ENCODE peak calls at places on chromosomes 3 and 15, in ten cellular contexts. One of them, this sample, is unnamed.

GRCh38 chr15:69762373-69763148 is 309.9 kb downstream of the RPLP1 start:
- DNase-seq in fibroblast of mammary gland: no peak
- DNase-seq in astrocyte: no peak
- DNase-seq in CD8-positive, alpha-beta T cell: no peak
- DNase-seq in BE2C: no peak
- DNase-seq in HepG2: peak; percentile 8
- DNase-seq in A549: no peak
- DNase-seq in endothelial cell: peak; percentile 13
- DNase-seq in mammary epithelial cell: no peak
- DNase-seq in cardiac fibroblast: peak; percentile 23
- DNase-seq in this sample: no peak

GRCh38 chr3:63370094-63370493 is 92.0 kb downstream of the SYNPR start:
- DNase-seq in fibroblast of mammary gland: no peak
- DNase-seq in astrocyte: no peak
- DNase-seq in CD8-positive, alpha-beta T cell: no peak
- DNase-seq in BE2C: no peak
- DNase-seq in HepG2: no peak
- DNase-seq in A549: no peak
- DNase-seq in endothelial cell: no peak
- DNase-seq in mammary epithelial cell: no peak
- DNase-seq in cardiac fibroblast: no peak
- DNase-seq in this sample: no peak

GRCh38 chr15:52709172-52709979 is 30.2 kb upstream of the ATOSA start:
- DNase-seq in fibroblast of mammary gland: no peak
- DNase-seq in astrocyte: no peak
- DNase-seq in CD8-positive, alpha-beta T cell: no peak
- DNase-seq in BE2C: peak; percentile 30
- DNase-seq in HepG2: peak; percentile 51
- DNase-seq in A549: no peak
- DNase-seq in endothelial cell: peak; percentile 12
- DNase-seq in mammary epithelial cell: no peak
- DNase-seq in cardiac fibroblast: no peak
- DNase-seq in this sample: no peak

GRCh38 chr3:138417559-138417982 is 16.8 kb upstream of the ESYT3 start:
- DNase-seq in fibroblast of mammary gland: peak; percentile 83
- DNase-seq in astrocyte: peak; percentile 53
- DNase-seq in CD8-positive, alpha-beta T cell: peak; percentile 50
- DNase-seq in BE2C: peak; percentile 80
- DNase-seq in HepG2: peak; percentile 82
- DNase-seq in A549: peak; percentile 79
- DNase-seq in endothelial cell: peak; percentile 82
- DNase-seq in mammary epithelial cell: peak; percentile 69
- DNase-seq in cardiac fibroblast: peak; percentile 89
- DNase-seq in this sample: peak; percentile 89

GRCh38 chr3:64327039-64327804 is 102.0 kb upstream of the PRICKLE2 start:
- DNase-seq in fibroblast of mammary gland: peak; percentile 96
- DNase-seq in astrocyte: no peak
- DNase-seq in CD8-positive, alpha-beta T cell: no peak
- DNase-seq in BE2C: no peak
- DNase-seq in HepG2: no peak
- DNase-seq in A549: no peak
- DNase-seq in endothelial cell: no peak
- DNase-seq in mammary epithelial cell: no peak
- DNase-seq in cardiac fibroblast: peak; percentile 84
- DNase-seq in this sample: no peak

GRCh38 chr3:45551214-45552010 is 43.1 kb upstream of the LIMD1 start:
- DNase-seq in fibroblast of mammary gland: peak; percentile 100
- DNase-seq in astrocyte: peak; percentile 97
- DNase-seq in CD8-positive, alpha-beta T cell: no peak
- DNase-seq in BE2C: peak; percentile 49
- DNase-seq in HepG2: peak; percentile 13
- DNase-seq in A549: peak; percentile 14
- DNase-seq in endothelial cell: no peak
- DNase-seq in mammary epithelial cell: peak; percentile 99
- DNase-seq in cardiac fibroblast: peak; percentile 95
- DNase-seq in this sample: peak; percentile 97

GRCh38 chr3:60708191-60708975 is 542.9 kb downstream of the FHIT start:
- DNase-seq in fibroblast of mammary gland: peak; percentile 82
- DNase-seq in astrocyte: peak; percentile 87
- DNase-seq in CD8-positive, alpha-beta T cell: no peak
- DNase-seq in BE2C: no peak
- DNase-seq in HepG2: no peak
- DNase-seq in A549: no peak
- DNase-seq in endothelial cell: no peak
- DNase-seq in mammary epithelial cell: no peak
- DNase-seq in cardiac fibroblast: peak; percentile 41
- DNase-seq in this sample: peak; percentile 34

GRCh38 chr15:62909257-62909656 is 133.3 kb upstream of the TPM1 start:
- DNase-seq in fibroblast of mammary gland: no peak
- DNase-seq in astrocyte: no peak
- DNase-seq in CD8-positive, alpha-beta T cell: no peak
- DNase-seq in BE2C: no peak
- DNase-seq in HepG2: no peak
- DNase-seq in A549: no peak
- DNase-seq in endothelial cell: no peak
- DNase-seq in mammary epithelial cell: no peak
- DNase-seq in cardiac fibroblast: no peak
- DNase-seq in this sample: peak; percentile 49

GRCh38 chr3:145219355-145220196 is 941.4 kb downstream of the PLOD2 start:
- DNase-seq in fibroblast of mammary gland: peak; percentile 9
- DNase-seq in astrocyte: no peak
- DNase-seq in CD8-positive, alpha-beta T cell: no peak
- DNase-seq in BE2C: peak; percentile 31
- DNase-seq in HepG2: no peak
- DNase-seq in A549: peak; percentile 12
- DNase-seq in endothelial cell: no peak
- DNase-seq in mammary epithelial cell: no peak
- DNase-seq in cardiac fibroblast: no peak
- DNase-seq in this sample: no peak

GRCh38 chr3:159451067-159451466 is 537.6 kb upstream of the IL12A start:
- DNase-seq in fibroblast of mammary gland: no peak
- DNase-seq in astrocyte: no peak
- DNase-seq in CD8-positive, alpha-beta T cell: no peak
- DNase-seq in BE2C: no peak
- DNase-seq in HepG2: peak; percentile 1
- DNase-seq in A549: no peak
- DNase-seq in endothelial cell: no peak
- DNase-seq in mammary epithelial cell: peak; percentile 2
- DNase-seq in cardiac fibroblast: no peak
- DNase-seq in this sample: no peak

GRCh38 chr3:27596334-27596841 is 112.2 kb upstream of the SLC4A7 start:
- DNase-seq in fibroblast of mammary gland: peak; percentile 78
- DNase-seq in astrocyte: peak; percentile 81
- DNase-seq in CD8-positive, alpha-beta T cell: no peak
- DNase-seq in BE2C: no peak
- DNase-seq in HepG2: no peak
- DNase-seq in A549: peak; percentile 33
- DNase-seq in endothelial cell: no peak
- DNase-seq in mammary epithelial cell: no peak
- DNase-seq in cardiac fibroblast: peak; percentile 48
- DNase-seq in this sample: no peak

GRCh38 chr15:64163662-64164362 is 990 bp upstream of the PPIB start:
- DNase-seq in fibroblast of mammary gland: no peak
- DNase-seq in astrocyte: no peak
- DNase-seq in CD8-positive, alpha-beta T cell: no peak
- DNase-seq in BE2C: no peak
- DNase-seq in HepG2: peak; percentile 62
- DNase-seq in A549: no peak
- DNase-seq in endothelial cell: no peak
- DNase-seq in mammary epithelial cell: peak; percentile 32
- DNase-seq in cardiac fibroblast: peak; percentile 38
- DNase-seq in this sample: peak; percentile 84

GRCh38 chr3:113602836-113603235 is 70.5 kb downstream of the SIDT1 start:
- DNase-seq in fibroblast of mammary gland: no peak
- DNase-seq in astrocyte: no peak
- DNase-seq in CD8-positive, alpha-beta T cell: no peak
- DNase-seq in BE2C: no peak
- DNase-seq in HepG2: no peak
- DNase-seq in A549: no peak
- DNase-seq in endothelial cell: no peak
- DNase-seq in mammary epithelial cell: no peak
- DNase-seq in cardiac fibroblast: no peak
- DNase-seq in this sample: no peak

DNA sequence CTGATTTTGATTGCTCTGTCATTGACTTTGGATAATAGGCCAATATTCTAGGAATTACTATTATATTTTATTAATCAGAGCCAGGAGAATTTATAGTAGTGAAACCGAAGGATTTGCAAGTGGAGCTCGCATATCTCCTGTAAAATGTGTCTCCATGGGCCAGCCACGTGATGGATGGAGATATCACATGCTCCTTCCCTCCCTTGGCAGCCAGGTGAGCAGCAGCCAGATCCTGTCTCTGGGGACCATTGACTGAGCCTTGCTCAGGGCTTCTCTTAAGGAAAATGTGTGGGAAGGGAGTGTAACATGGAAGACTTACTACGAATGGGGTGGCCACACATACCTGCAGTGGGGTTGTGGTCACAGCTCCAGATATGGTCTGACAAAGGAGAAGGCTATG is 144.7 kb upstream of the RGMA start:
- DNase-seq in fibroblast of mammary gland: no peak
- DNase-seq in astrocyte: no peak
- DNase-seq in CD8-positive, alpha-beta T cell: no peak
- DNase-seq in BE2C: no peak
- DNase-seq in HepG2: no peak
- DNase-seq in A549: no peak
- DNase-seq in endothelial cell: no peak
- DNase-seq in mammary epithelial cell: no peak
- DNase-seq in cardiac fibroblast: no peak
- DNase-seq in this sample: no peak
- TF ChIP-seq CTCF in fibroblast of mammary gland: no peak
- TF ChIP-seq CTCF in astrocyte: no peak
- TF ChIP-seq CTCF in CD8-positive, alpha-beta T cell: no peak
- TF ChIP-seq CTCF in BE2C: no peak
- TF ChIP-seq CTCF in HepG2: no peak
- TF ChIP-seq CTCF in A549: no peak
- TF ChIP-seq CTCF in endothelial cell: no peak
- TF ChIP-seq CTCF in mammary epithelial cell: no peak
- TF ChIP-seq CTCF in cardiac fibroblast: no peak
- TF ChIP-seq CTCF in this sample: no peak

DNA sequence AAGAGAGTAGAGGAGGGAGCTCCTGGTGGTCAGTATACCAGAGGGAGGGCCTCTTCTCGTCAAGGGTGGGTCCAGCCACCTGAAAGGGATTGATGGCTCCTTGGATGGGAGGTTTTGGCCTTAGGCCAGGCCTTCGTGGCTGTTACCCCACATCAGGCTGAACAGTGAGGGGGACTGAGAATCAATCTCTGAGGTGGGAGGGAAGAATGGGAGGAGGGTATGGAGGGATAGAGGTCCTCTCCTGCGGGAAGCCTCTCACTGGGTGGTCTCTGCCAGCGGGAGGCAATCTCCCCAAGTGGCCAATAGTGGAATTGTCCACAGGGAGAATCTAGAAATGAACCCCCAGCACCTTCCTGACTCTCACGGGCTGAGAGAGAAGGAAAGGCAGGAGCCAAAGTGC is 53.5 kb downstream of the BSN start:
- DNase-seq in fibroblast of mammary gland: no peak
- DNase-seq in astrocyte: no peak
- DNase-seq in CD8-positive, alpha-beta T cell: no peak
- DNase-seq in BE2C: no peak
- DNase-seq in HepG2: no peak
- DNase-seq in A549: no peak
- DNase-seq in endothelial cell: peak; percentile 20
- DNase-seq in mammary epithelial cell: no peak
- DNase-seq in cardiac fibroblast: no peak
- DNase-seq in this sample: no peak
- TF ChIP-seq CTCF in fibroblast of mammary gland: peak; percentile 37
- TF ChIP-seq CTCF in astrocyte: peak; percentile 26
- TF ChIP-seq CTCF in CD8-positive, alpha-beta T cell: no peak
- TF ChIP-seq CTCF in BE2C: peak; percentile 37
- TF ChIP-seq CTCF in HepG2: no peak
- TF ChIP-seq CTCF in A549: no peak
- TF ChIP-seq CTCF in endothelial cell: peak; percentile 46
- TF ChIP-seq CTCF in mammary epithelial cell: no peak
- TF ChIP-seq CTCF in cardiac fibroblast: peak; percentile 40
- TF ChIP-seq CTCF in this sample: peak; percentile 35

DNA sequence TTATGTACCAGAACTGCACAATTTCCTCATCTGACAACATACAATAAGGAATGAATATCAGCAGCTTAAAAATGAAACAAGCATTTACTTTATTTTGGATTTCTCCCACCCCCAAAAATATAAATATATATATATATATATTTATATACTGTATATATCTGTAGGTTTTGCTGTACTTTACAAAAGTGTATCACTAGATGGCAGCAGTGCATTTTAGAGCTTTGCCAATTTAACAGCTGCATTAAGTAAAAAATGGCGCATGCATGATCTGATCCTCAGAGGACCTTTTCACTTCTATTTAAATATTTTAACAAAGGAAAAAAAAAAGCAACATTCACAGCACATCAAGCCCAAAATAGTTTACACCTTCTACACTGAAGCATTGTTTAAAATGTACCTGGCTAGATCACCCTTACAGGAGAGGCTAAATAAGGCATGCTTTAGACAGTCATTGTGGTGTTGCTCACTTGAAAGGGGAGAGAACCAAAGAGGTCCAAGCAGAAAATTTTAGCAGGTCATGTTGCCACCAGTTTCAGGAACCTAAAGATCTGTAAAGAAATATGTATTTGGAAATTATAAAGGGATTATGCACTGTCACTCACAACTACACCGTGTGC is 72.6 kb downstream of the NPTN start:
- DNase-seq in fibroblast of mammary gland: peak; percentile 84
- DNase-seq in astrocyte: peak; percentile 42
- DNase-seq in CD8-positive, alpha-beta T cell: no peak
- DNase-seq in BE2C: peak; percentile 38
- DNase-seq in HepG2: peak; percentile 61
- DNase-seq in A549: peak; percentile 80
- DNase-seq in endothelial cell: no peak
- DNase-seq in mammary epithelial cell: peak; percentile 51
- DNase-seq in cardiac fibroblast: peak; percentile 87
- DNase-seq in this sample: no peak
- TF ChIP-seq CTCF in fibroblast of mammary gland: peak; percentile 51
- TF ChIP-seq CTCF in astrocyte: peak; percentile 31
- TF ChIP-seq CTCF in CD8-positive, alpha-beta T cell: peak; percentile 48
- TF ChIP-seq CTCF in BE2C: peak; percentile 64
- TF ChIP-seq CTCF in HepG2: peak; percentile 43
- TF ChIP-seq CTCF in A549: peak; percentile 87
- TF ChIP-seq CTCF in endothelial cell: peak; percentile 54
- TF ChIP-seq CTCF in mammary epithelial cell: peak; percentile 36
- TF ChIP-seq CTCF in cardiac fibroblast: peak; percentile 49
- TF ChIP-seq CTCF in this sample: peak; percentile 44

GRCh38 chr3:75395601-75396315 is 268.4 kb upstream of the FRG2C start:
- DNase-seq in fibroblast of mammary gland: no peak
- DNase-seq in astrocyte: no peak
- DNase-seq in CD8-positive, alpha-beta T cell: no peak
- DNase-seq in BE2C: no peak
- DNase-seq in HepG2: no peak
- DNase-seq in A549: no peak
- DNase-seq in endothelial cell: no peak
- DNase-seq in mammary epithelial cell: no peak
- DNase-seq in cardiac fibroblast: no peak
- DNase-seq in this sample: peak; percentile 38

DNA sequence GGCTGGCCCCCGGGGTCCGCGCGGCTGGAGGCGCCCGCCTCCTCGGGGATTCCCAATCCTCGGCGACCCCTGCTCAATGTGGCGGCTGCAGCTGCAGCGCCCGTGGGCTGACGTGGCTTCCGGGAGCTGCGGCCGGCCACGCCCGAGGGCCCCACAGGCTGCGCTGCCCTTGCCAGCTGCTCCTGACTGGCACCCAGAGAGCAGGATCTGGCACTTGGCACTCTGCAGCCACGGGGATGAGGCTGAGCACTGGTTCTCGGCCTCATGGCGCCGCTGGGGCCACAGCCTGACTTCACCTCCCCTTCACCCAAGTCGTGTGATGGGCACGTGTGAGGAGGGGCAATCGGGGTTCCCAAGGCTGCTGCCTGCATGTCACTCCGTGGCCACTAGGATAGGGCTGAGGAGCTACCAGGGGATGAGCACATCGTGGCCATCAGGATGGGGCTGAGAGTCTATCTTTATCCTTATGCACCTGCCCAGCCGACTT is 267.8 kb upstream of the FRG2C start:
- DNase-seq in fibroblast of mammary gland: no peak
- DNase-seq in astrocyte: no peak
- DNase-seq in CD8-positive, alpha-beta T cell: no peak
- DNase-seq in BE2C: no peak
- DNase-seq in HepG2: no peak
- DNase-seq in A549: no peak
- DNase-seq in endothelial cell: no peak
- DNase-seq in mammary epithelial cell: no peak
- DNase-seq in cardiac fibroblast: no peak
- DNase-seq in this sample: peak; percentile 41
- TF ChIP-seq CTCF in fibroblast of mammary gland: no peak
- TF ChIP-seq CTCF in astrocyte: no peak
- TF ChIP-seq CTCF in CD8-positive, alpha-beta T cell: no peak
- TF ChIP-seq CTCF in BE2C: no peak
- TF ChIP-seq CTCF in HepG2: no peak
- TF ChIP-seq CTCF in A549: no peak
- TF ChIP-seq CTCF in endothelial cell: no peak
- TF ChIP-seq CTCF in mammary epithelial cell: no peak
- TF ChIP-seq CTCF in cardiac fibroblast: no peak
- TF ChIP-seq CTCF in this sample: no peak

This sample was measured in osteoblast.